ENCODE peak calls at places on chromosome 11, in seven cellular contexts. A is amygdala, Y is Calu3, N is AG10803, H is NCI-H524, C is RWPE1, K is HuH-7.5. Q is an unnamed sample.

GRCh38 chr11:789951-790350 is at the start of gene CEND1:
- DNase-seq in K (no peak), C (no peak), A (peak), Y (no peak), N (peak), H (no peak), Q (no peak)

GRCh38 chr11:48150213-48150612 is 66.4 kb upstream of the OR4B1 start:
- DNase-seq in H (no peak), C (peak), A (no peak), N (no peak), K (no peak), Y (no peak), Q (no peak)

GRCh38 chr11:113162590-113162961 is 151.8 kb upstream of the TTC12 start:
- DNase-seq in H (no peak), N (no peak), C (no peak), A (peak), K (no peak), Y (no peak), Q (no peak)

GRCh38 chr11:35146074-35146521 is 7.1 kb downstream of the CD44 start:
- DNase-seq in N (no peak), A (no peak), K (no peak), C (peak), H (no peak), Y (peak), Q (peak)

GRCh38 chr11:28123151-28123571 is 15.0 kb downstream of the METTL15 start:
- DNase-seq in H (no peak), K (no peak), C (no peak), N (peak), Y (no peak), A (no peak), Q (no peak)

GRCh38 chr11:35525501-35526175 is at the start of gene PAMR1:
- DNase-seq in H (peak), K (no peak), A (peak), Y (peak), N (peak), C (peak), Q (no peak)

GRCh38 chr11:15942936-15943335 is 413.4 kb downstream of the SOX6 start:
- DNase-seq in K (no peak), C (no peak), A (no peak), N (no peak), Y (no peak), H (no peak), Q (no peak)

GRCh38 chr11:95502522-95502921 is 271.5 kb upstream of the SESN3 start:
- DNase-seq in H (no peak), N (no peak), A (no peak), Y (no peak), C (no peak), K (no peak), Q (no peak)